ENCODE peak calls at places on chromosome 18, in six cellular contexts. E is transverse colon; L is C1 segment of cervical spinal cord; G is chondrocyte; S is stimulated activated CD4-positive, alpha-beta T cell treated with anti-CD3 and anti-CD28 coated beads, Interleukin-2, amount 100 ng/mL, for 48 hours; P is substantia nigra. I is an unnamed sample.

GRCh38 chr18:7452331-7452730 is 114.8 kb upstream of the PTPRM start:
- DNase-seq in E (no peak), L (no peak), G (no peak), S (no peak), P (no peak), I (peak; percentile 7)

GRCh38 chr18:9454061-9454703 is 21.1 kb upstream of the RALBP1 start:
- DNase-seq in E (no peak), L (no peak), G (no peak), S (no peak), P (no peak), I (no peak)

GRCh38 chr18:77062518-77063003 is 70.0 kb downstream of the MBP start:
- DNase-seq in E (no peak), L (no peak), G (no peak), S (no peak), P (no peak), I (no peak)

GRCh38 chr18:9803698-9804516 is 81.9 kb upstream of the TXNDC2 start:
- DNase-seq in E (peak; percentile 44), L (no peak), G (no peak), S (no peak), P (peak; percentile 54), I (peak; percentile 58)

GRCh38 chr18:31677592-31677991 is 6.8 kb downstream of the B4GALT6 start:
- DNase-seq in E (no peak), L (no peak), G (no peak), S (no peak), P (no peak), I (no peak)

GRCh38 chr18:9950289-9951016 is 36.6 kb downstream of the VAPA start:
- DNase-seq in E (no peak), L (no peak), G (no peak), S (no peak), P (no peak), I (no peak)

GRCh38 chr18:59229191-59229590 is 9.2 kb downstream of the GRP start:
- DNase-seq in E (no peak), L (no peak), G (no peak), S (no peak), P (no peak), I (no peak)

GRCh38 chr18:74950479-74950878 is 258.5 kb downstream of the PTGR3 start:
- DNase-seq in E (no peak), L (no peak), G (no peak), S (no peak), P (no peak), I (no peak)

GRCh38 chr18:49021076-49021432 is 70.3 kb upstream of the SMAD7 start:
- DNase-seq in E (no peak), L (no peak), G (peak; percentile 82), S (no peak), P (no peak), I (no peak)

GRCh38 chr18:24514439-24514838 is 54.0 kb downstream of the HRH4 start:
- DNase-seq in E (no peak), L (no peak), G (no peak), S (no peak), P (no peak), I (no peak)

GRCh38 chr18:39942702-39943101 is 2012.3 kb upstream of the PIK3C3 start:
- DNase-seq in E (no peak), L (no peak), G (no peak), S (no peak), P (no peak), I (no peak)

GRCh38 chr18:261398-262073 is 6.3 kb downstream of the THOC1 start:
- DNase-seq in E (no peak), L (no peak), G (no peak), S (no peak), P (no peak), I (no peak)

GRCh38 chr18:12336251-12336650 is 28.2 kb downstream of the TUBB6 start:
- DNase-seq in E (no peak), L (no peak), G (no peak), S (no peak), P (no peak), I (no peak)

GRCh38 chr18:75230210-75231052 is 19.8 kb downstream of the TSHZ1 start:
- DNase-seq in E (no peak), L (no peak), G (no peak), S (no peak), P (no peak), I (no peak)

GRCh38 chr18:57806201-57806890 is 3.2 kb upstream of the ATP8B1 start:
- DNase-seq in E (no peak), L (no peak), G (no peak), S (no peak), P (no peak), I (no peak)

GRCh38 chr18:13429884-13430510 is 211.4 kb downstream of the LDLRAD4 start:
- DNase-seq in E (no peak), L (no peak), G (no peak), S (no peak), P (no peak), I (no peak)

GRCh38 chr18:7760967-7761946 is 194.1 kb downstream of the PTPRM start:
- DNase-seq in E (no peak), L (no peak), G (no peak), S (no peak), P (no peak), I (no peak)

GRCh38 chr18:35049111-35050003 is 8.1 kb downstream of the MAPRE2 start:
- DNase-seq in E (no peak), L (no peak), G (no peak), S (no peak), P (no peak), I (no peak)

GRCh38 chr18:63138469-63139340 is 180.9 kb downstream of the BCL2 start:
- DNase-seq in E (peak; percentile 58), L (no peak), G (no peak), S (no peak), P (no peak), I (no peak)

GRCh38 chr18:36633961-36634412 is 194.8 kb downstream of the TPGS2 start:
- DNase-seq in E (no peak), L (no peak), G (no peak), S (no peak), P (no peak), I (no peak)

GRCh38 chr18:59464521-59464920 is 105.5 kb upstream of the LMAN1 start:
- DNase-seq in E (no peak), L (no peak), G (no peak), S (no peak), P (no peak), I (no peak)

GRCh38 chr18:47882641-47883040 is 47.8 kb downstream of the SMAD2 start:
- DNase-seq in E (no peak), L (no peak), G (no peak), S (no peak), P (no peak), I (no peak)

GRCh38 chr18:51668101-51668500 is 470.6 kb upstream of the MEX3C start:
- DNase-seq in E (peak; percentile 47), L (peak; percentile 67), G (no peak), S (peak; percentile 58), P (peak; percentile 48), I (peak; percentile 32)

GRCh38 chr18:62610509-62611394 is 87.9 kb downstream of the ZCCHC2 start:
- DNase-seq in E (no peak), L (no peak), G (no peak), S (no peak), P (no peak), I (no peak)

GRCh38 chr18:77096936-77097886 is 35.4 kb downstream of the MBP start:
- DNase-seq in E (no peak), L (no peak), G (no peak), S (no peak), P (no peak), I (no peak)